ENCODE peak calls at places on chromosome 7, in ten cellular contexts. One of them, this sample, is unnamed.

GRCh38 chr7:153522261-153522660 is 529.9 kb upstream of the DPP6 start:
- DNase-seq in AG04449: no peak
- DNase-seq in GM12864: no peak
- DNase-seq in astrocyte of the cerebellum: no peak
- DNase-seq in astrocyte of the spinal cord: no peak
- DNase-seq in AG04450: no peak
- DNase-seq in left ventricle myocardium inferior: no peak
- DNase-seq in IMR-90: no peak
- DNase-seq in H1: no peak
- DNase-seq in right cardiac atrium: no peak
- DNase-seq in this sample: no peak

GRCh38 chr7:150612925-150613324 is 19.3 kb downstream of the GIMAP6 start:
- DNase-seq in AG04449: no peak
- DNase-seq in GM12864: no peak
- DNase-seq in astrocyte of the cerebellum: no peak
- DNase-seq in astrocyte of the spinal cord: no peak
- DNase-seq in AG04450: no peak
- DNase-seq in left ventricle myocardium inferior: no peak
- DNase-seq in IMR-90: no peak
- DNase-seq in H1: no peak
- DNase-seq in right cardiac atrium: no peak
- DNase-seq in this sample: no peak

GRCh38 chr7:13279854-13280435 is 592.5 kb downstream of the ARL4A start:
- DNase-seq in AG04449: no peak
- DNase-seq in GM12864: no peak
- DNase-seq in astrocyte of the cerebellum: peak; percentile 23
- DNase-seq in astrocyte of the spinal cord: peak; percentile 58
- DNase-seq in AG04450: peak; percentile 3
- DNase-seq in left ventricle myocardium inferior: no peak
- DNase-seq in IMR-90: peak; percentile 10
- DNase-seq in H1: no peak
- DNase-seq in right cardiac atrium: no peak
- DNase-seq in this sample: no peak

GRCh38 chr7:23347682-23348180 is 48.6 kb downstream of the MALSU1 start:
- DNase-seq in AG04449: peak; percentile 60
- DNase-seq in GM12864: no peak
- DNase-seq in astrocyte of the cerebellum: peak; percentile 60
- DNase-seq in astrocyte of the spinal cord: peak; percentile 86
- DNase-seq in AG04450: no peak
- DNase-seq in left ventricle myocardium inferior: no peak
- DNase-seq in IMR-90: peak; percentile 91
- DNase-seq in H1: no peak
- DNase-seq in right cardiac atrium: no peak
- DNase-seq in this sample: peak; percentile 77

GRCh38 chr7:67361150-67361549 is 364.5 kb downstream of the TYW1 start:
- DNase-seq in AG04449: no peak
- DNase-seq in GM12864: no peak
- DNase-seq in astrocyte of the cerebellum: no peak
- DNase-seq in astrocyte of the spinal cord: no peak
- DNase-seq in AG04450: no peak
- DNase-seq in left ventricle myocardium inferior: no peak
- DNase-seq in IMR-90: no peak
- DNase-seq in H1: no peak
- DNase-seq in right cardiac atrium: no peak
- DNase-seq in this sample: no peak

GRCh38 chr7:40641717-40642116 is 506.9 kb downstream of the SUGCT start:
- DNase-seq in AG04449: no peak
- DNase-seq in GM12864: no peak
- DNase-seq in astrocyte of the cerebellum: no peak
- DNase-seq in astrocyte of the spinal cord: no peak
- DNase-seq in AG04450: no peak
- DNase-seq in left ventricle myocardium inferior: no peak
- DNase-seq in IMR-90: no peak
- DNase-seq in H1: no peak
- DNase-seq in right cardiac atrium: no peak
- DNase-seq in this sample: no peak

GRCh38 chr7:82594665-82595064 is 151.1 kb upstream of the CACNA2D1 start:
- DNase-seq in AG04449: no peak
- DNase-seq in GM12864: no peak
- DNase-seq in astrocyte of the cerebellum: no peak
- DNase-seq in astrocyte of the spinal cord: no peak
- DNase-seq in AG04450: no peak
- DNase-seq in left ventricle myocardium inferior: no peak
- DNase-seq in IMR-90: no peak
- DNase-seq in H1: no peak
- DNase-seq in right cardiac atrium: no peak
- DNase-seq in this sample: no peak

GRCh38 chr7:142319970-142320369 is 62.1 kb upstream of the PRSS58 start:
- DNase-seq in AG04449: no peak
- DNase-seq in GM12864: no peak
- DNase-seq in astrocyte of the cerebellum: no peak
- DNase-seq in astrocyte of the spinal cord: no peak
- DNase-seq in AG04450: no peak
- DNase-seq in left ventricle myocardium inferior: no peak
- DNase-seq in IMR-90: no peak
- DNase-seq in H1: no peak
- DNase-seq in right cardiac atrium: no peak
- DNase-seq in this sample: no peak

GRCh38 chr7:79211724-79212123 is 241.7 kb downstream of the MAGI2 start:
- DNase-seq in AG04449: no peak
- DNase-seq in GM12864: no peak
- DNase-seq in astrocyte of the cerebellum: no peak
- DNase-seq in astrocyte of the spinal cord: no peak
- DNase-seq in AG04450: no peak
- DNase-seq in left ventricle myocardium inferior: no peak
- DNase-seq in IMR-90: peak; percentile 26
- DNase-seq in H1: no peak
- DNase-seq in right cardiac atrium: no peak
- DNase-seq in this sample: no peak

GRCh38 chr7:79217468-79217867 is 236.0 kb downstream of the MAGI2 start:
- DNase-seq in AG04449: no peak
- DNase-seq in GM12864: no peak
- DNase-seq in astrocyte of the cerebellum: no peak
- DNase-seq in astrocyte of the spinal cord: peak; percentile 10
- DNase-seq in AG04450: no peak
- DNase-seq in left ventricle myocardium inferior: no peak
- DNase-seq in IMR-90: peak; percentile 58
- DNase-seq in H1: no peak
- DNase-seq in right cardiac atrium: no peak
- DNase-seq in this sample: no peak

GRCh38 chr7:79212334-79212733 is 241.1 kb downstream of the MAGI2 start:
- DNase-seq in AG04449: no peak
- DNase-seq in GM12864: no peak
- DNase-seq in astrocyte of the cerebellum: no peak
- DNase-seq in astrocyte of the spinal cord: no peak
- DNase-seq in AG04450: no peak
- DNase-seq in left ventricle myocardium inferior: no peak
- DNase-seq in IMR-90: no peak
- DNase-seq in H1: no peak
- DNase-seq in right cardiac atrium: no peak
- DNase-seq in this sample: no peak

GRCh38 chr7:79217976-79218626 is 235.4 kb downstream of the MAGI2 start:
- DNase-seq in AG04449: no peak
- DNase-seq in GM12864: no peak
- DNase-seq in astrocyte of the cerebellum: no peak
- DNase-seq in astrocyte of the spinal cord: no peak
- DNase-seq in AG04450: no peak
- DNase-seq in left ventricle myocardium inferior: no peak
- DNase-seq in IMR-90: no peak
- DNase-seq in H1: no peak
- DNase-seq in right cardiac atrium: no peak
- DNase-seq in this sample: no peak

GRCh38 chr7:79216236-79216635 is 237.2 kb downstream of the MAGI2 start:
- DNase-seq in AG04449: no peak
- DNase-seq in GM12864: no peak
- DNase-seq in astrocyte of the cerebellum: no peak
- DNase-seq in astrocyte of the spinal cord: no peak
- DNase-seq in AG04450: no peak
- DNase-seq in left ventricle myocardium inferior: no peak
- DNase-seq in IMR-90: no peak
- DNase-seq in H1: no peak
- DNase-seq in right cardiac atrium: peak; percentile 14
- DNase-seq in this sample: no peak
- H3K4me3 ChIP-seq in AG04449: no peak overlapping the region
- H3K4me3 ChIP-seq in GM12864: no peak overlapping the region
- H3K4me3 ChIP-seq in astrocyte of the cerebellum: no peak overlapping the region
- H3K4me3 ChIP-seq in astrocyte of the spinal cord: no peak overlapping the region
- H3K4me3 ChIP-seq in AG04450: no peak overlapping the region
- H3K4me3 ChIP-seq in left ventricle myocardium inferior: no peak overlapping the region
- H3K4me3 ChIP-seq in IMR-90: no peak overlapping the region
- H3K4me3 ChIP-seq in H1: no peak overlapping the region
- H3K4me3 ChIP-seq in right cardiac atrium: no peak overlapping the region
- H3K4me3 ChIP-seq in this sample: no peak overlapping the region

GRCh38 chr7:159142204-159142603 is 2.5 kb downstream of the VIPR2 start:
- DNase-seq in AG04449: no peak
- DNase-seq in GM12864: no peak
- DNase-seq in astrocyte of the cerebellum: no peak
- DNase-seq in astrocyte of the spinal cord: no peak
- DNase-seq in AG04450: no peak
- DNase-seq in left ventricle myocardium inferior: no peak
- DNase-seq in IMR-90: no peak
- DNase-seq in H1: no peak
- DNase-seq in right cardiac atrium: no peak
- DNase-seq in this sample: no peak

GRCh38 chr7:159144756-159145543 is at the start of gene VIPR2:
- DNase-seq in AG04449: no peak
- DNase-seq in GM12864: no peak
- DNase-seq in astrocyte of the cerebellum: no peak
- DNase-seq in astrocyte of the spinal cord: no peak
- DNase-seq in AG04450: no peak
- DNase-seq in left ventricle myocardium inferior: peak; percentile 50
- DNase-seq in IMR-90: no peak
- DNase-seq in H1: peak; percentile 78
- DNase-seq in right cardiac atrium: peak; percentile 41
- DNase-seq in this sample: no peak

GRCh38 chr7:159145544-159145891 is 851 bp upstream of the VIPR2 start:
- DNase-seq in AG04449: no peak
- DNase-seq in GM12864: no peak
- DNase-seq in astrocyte of the cerebellum: no peak
- DNase-seq in astrocyte of the spinal cord: no peak
- DNase-seq in AG04450: no peak
- DNase-seq in left ventricle myocardium inferior: no peak
- DNase-seq in IMR-90: no peak
- DNase-seq in H1: no peak
- DNase-seq in right cardiac atrium: no peak
- DNase-seq in this sample: no peak

GRCh38 chr7:159142730-159143129 is 1.9 kb downstream of the VIPR2 start:
- DNase-seq in AG04449: no peak
- DNase-seq in GM12864: no peak
- DNase-seq in astrocyte of the cerebellum: no peak
- DNase-seq in astrocyte of the spinal cord: no peak
- DNase-seq in AG04450: no peak
- DNase-seq in left ventricle myocardium inferior: no peak
- DNase-seq in IMR-90: no peak
- DNase-seq in H1: no peak
- DNase-seq in right cardiac atrium: no peak
- DNase-seq in this sample: no peak

DNA sequence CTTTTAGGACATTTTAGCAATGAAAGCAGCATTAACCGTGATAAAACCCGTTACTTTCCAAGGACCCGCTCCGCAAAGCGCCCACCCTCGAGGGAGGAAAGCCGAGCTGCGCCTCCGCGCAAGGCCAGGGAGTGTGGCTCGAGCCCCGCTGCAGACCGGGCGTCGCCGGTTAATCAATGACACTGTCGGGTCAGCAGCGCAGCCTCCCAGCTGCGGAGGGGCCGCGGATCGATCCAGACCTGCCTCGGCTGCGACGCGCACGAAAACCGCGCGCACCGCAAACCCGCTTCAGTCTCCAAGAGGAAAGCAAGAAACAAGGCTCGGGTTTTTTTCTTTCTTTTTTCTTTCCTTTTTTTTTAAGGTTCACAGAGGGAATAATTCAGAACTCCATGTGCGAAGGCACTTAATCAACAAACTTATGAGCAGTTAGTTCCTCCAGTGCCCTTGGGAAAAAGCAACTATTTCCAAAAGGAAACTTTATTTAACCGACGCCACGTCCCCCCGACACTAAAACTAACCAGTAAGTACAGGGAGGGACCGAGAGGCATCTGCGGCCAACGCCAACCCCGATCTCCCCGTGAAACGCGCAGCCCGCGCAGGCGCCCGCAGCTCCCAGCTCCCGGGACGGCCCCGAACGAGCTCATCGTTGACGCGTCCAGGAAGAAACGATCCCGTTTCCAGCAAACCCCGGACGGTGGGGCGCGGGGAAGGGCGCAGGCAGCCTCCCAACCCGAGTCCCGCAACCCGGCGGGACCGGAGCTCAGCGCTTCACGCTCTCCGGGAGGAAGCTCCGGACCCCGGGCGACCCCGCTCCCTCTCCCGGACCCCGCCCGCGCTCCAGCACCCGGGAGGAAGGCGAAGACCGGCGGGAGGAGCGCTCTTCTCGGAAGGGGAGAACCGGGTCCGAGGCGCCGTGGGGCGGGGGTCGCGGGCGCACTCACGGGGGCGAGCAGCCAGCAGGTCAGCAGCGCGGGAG is 599 bp downstream of the VIPR2 start:
- DNase-seq in AG04449: no peak
- DNase-seq in GM12864: no peak
- DNase-seq in astrocyte of the cerebellum: no peak
- DNase-seq in astrocyte of the spinal cord: peak; percentile 5
- DNase-seq in AG04450: no peak
- DNase-seq in left ventricle myocardium inferior: peak; percentile 55
- DNase-seq in IMR-90: no peak
- DNase-seq in H1: peak; percentile 74
- DNase-seq in right cardiac atrium: peak; percentile 56
- DNase-seq in this sample: no peak
- H3K4me3 ChIP-seq in AG04449: no peak overlapping the region
- H3K4me3 ChIP-seq in GM12864: no peak overlapping the region
- H3K4me3 ChIP-seq in astrocyte of the cerebellum: no peak overlapping the region
- H3K4me3 ChIP-seq in astrocyte of the spinal cord: no peak overlapping the region
- H3K4me3 ChIP-seq in AG04450: no peak overlapping the region
- H3K4me3 ChIP-seq in left ventricle myocardium inferior: peak overlapping the region; percentile 85
- H3K4me3 ChIP-seq in IMR-90: no peak overlapping the region
- H3K4me3 ChIP-seq in H1: peak overlapping the region; percentile 66
- H3K4me3 ChIP-seq in right cardiac atrium: peak overlapping the region; percentile 79
- H3K4me3 ChIP-seq in this sample: no peak overlapping the region

GRCh38 chr7:139071683-139072082 is 35.8 kb upstream of the ZC3HAV1L start:
- DNase-seq in AG04449: no peak
- DNase-seq in GM12864: no peak
- DNase-seq in astrocyte of the cerebellum: no peak
- DNase-seq in astrocyte of the spinal cord: no peak
- DNase-seq in AG04450: no peak
- DNase-seq in left ventricle myocardium inferior: no peak
- DNase-seq in IMR-90: no peak
- DNase-seq in H1: no peak
- DNase-seq in right cardiac atrium: no peak
- DNase-seq in this sample: no peak

GRCh38 chr7:139061416-139061815 is 25.6 kb upstream of the ZC3HAV1L start:
- DNase-seq in AG04449: no peak
- DNase-seq in GM12864: no peak
- DNase-seq in astrocyte of the cerebellum: no peak
- DNase-seq in astrocyte of the spinal cord: no peak
- DNase-seq in AG04450: no peak
- DNase-seq in left ventricle myocardium inferior: no peak
- DNase-seq in IMR-90: peak; percentile 22
- DNase-seq in H1: no peak
- DNase-seq in right cardiac atrium: no peak
- DNase-seq in this sample: no peak

GRCh38 chr7:139065323-139065722 is 29.5 kb upstream of the ZC3HAV1L start:
- DNase-seq in AG04449: no peak
- DNase-seq in GM12864: no peak
- DNase-seq in astrocyte of the cerebellum: no peak
- DNase-seq in astrocyte of the spinal cord: no peak
- DNase-seq in AG04450: peak; percentile 6
- DNase-seq in left ventricle myocardium inferior: no peak
- DNase-seq in IMR-90: peak; percentile 32
- DNase-seq in H1: no peak
- DNase-seq in right cardiac atrium: no peak
- DNase-seq in this sample: no peak

GRCh38 chr7:139068543-139069399 is 32.9 kb upstream of the ZC3HAV1L start:
- DNase-seq in AG04449: no peak
- DNase-seq in GM12864: no peak
- DNase-seq in astrocyte of the cerebellum: no peak
- DNase-seq in astrocyte of the spinal cord: no peak
- DNase-seq in AG04450: no peak
- DNase-seq in left ventricle myocardium inferior: no peak
- DNase-seq in IMR-90: no peak
- DNase-seq in H1: no peak
- DNase-seq in right cardiac atrium: no peak
- DNase-seq in this sample: no peak

DNA sequence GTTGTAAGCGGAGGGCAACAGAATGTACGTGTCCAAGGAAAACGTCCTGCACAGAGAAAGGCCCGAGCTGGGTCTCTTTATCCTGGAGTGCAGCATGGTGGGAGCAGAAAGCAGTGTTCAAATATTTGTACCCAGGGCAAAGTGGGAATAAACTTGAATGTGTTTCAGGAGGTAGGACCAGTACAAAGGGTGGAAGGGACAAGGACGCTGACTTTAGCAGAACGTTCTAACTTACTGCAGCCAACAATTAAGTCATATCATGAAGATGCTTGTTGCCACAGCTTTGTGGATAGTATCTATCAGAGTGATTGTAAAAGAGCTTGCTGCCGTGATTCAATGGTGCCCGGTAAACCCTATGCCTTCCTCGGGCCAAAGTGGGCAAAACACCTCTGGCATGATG is 30.5 kb upstream of the ZC3HAV1L start:
- DNase-seq in AG04449: no peak
- DNase-seq in GM12864: no peak
- DNase-seq in astrocyte of the cerebellum: no peak
- DNase-seq in astrocyte of the spinal cord: no peak
- DNase-seq in AG04450: no peak
- DNase-seq in left ventricle myocardium inferior: no peak
- DNase-seq in IMR-90: no peak
- DNase-seq in H1: no peak
- DNase-seq in right cardiac atrium: no peak
- DNase-seq in this sample: no peak
- H3K4me3 ChIP-seq in AG04449: no peak overlapping the region
- H3K4me3 ChIP-seq in GM12864: no peak overlapping the region
- H3K4me3 ChIP-seq in astrocyte of the cerebellum: no peak overlapping the region
- H3K4me3 ChIP-seq in astrocyte of the spinal cord: no peak overlapping the region
- H3K4me3 ChIP-seq in AG04450: no peak overlapping the region
- H3K4me3 ChIP-seq in left ventricle myocardium inferior: no peak overlapping the region
- H3K4me3 ChIP-seq in IMR-90: no peak overlapping the region
- H3K4me3 ChIP-seq in H1: no peak overlapping the region
- H3K4me3 ChIP-seq in right cardiac atrium: no peak overlapping the region
- H3K4me3 ChIP-seq in this sample: no peak overlapping the region

GRCh38 chr7:137953043-137953691 is 48.7 kb downstream of the CREB3L2 start:
- DNase-seq in AG04449: no peak
- DNase-seq in GM12864: no peak
- DNase-seq in astrocyte of the cerebellum: peak; percentile 68
- DNase-seq in astrocyte of the spinal cord: peak; percentile 86
- DNase-seq in AG04450: peak; percentile 93
- DNase-seq in left ventricle myocardium inferior: no peak
- DNase-seq in IMR-90: peak; percentile 98
- DNase-seq in H1: no peak
- DNase-seq in right cardiac atrium: no peak
- DNase-seq in this sample: peak; percentile 99

GRCh38 chr7:137954614-137955013 is 47.3 kb downstream of the CREB3L2 start:
- DNase-seq in AG04449: no peak
- DNase-seq in GM12864: no peak
- DNase-seq in astrocyte of the cerebellum: no peak
- DNase-seq in astrocyte of the spinal cord: peak; percentile 46
- DNase-seq in AG04450: no peak
- DNase-seq in left ventricle myocardium inferior: no peak
- DNase-seq in IMR-90: peak; percentile 42
- DNase-seq in H1: no peak
- DNase-seq in right cardiac atrium: no peak
- DNase-seq in this sample: no peak

GRCh38 chr7:137952406-137952805 is 49.5 kb downstream of the CREB3L2 start:
- DNase-seq in AG04449: no peak
- DNase-seq in GM12864: no peak
- DNase-seq in astrocyte of the cerebellum: no peak
- DNase-seq in astrocyte of the spinal cord: no peak
- DNase-seq in AG04450: no peak
- DNase-seq in left ventricle myocardium inferior: no peak
- DNase-seq in IMR-90: no peak
- DNase-seq in H1: no peak
- DNase-seq in right cardiac atrium: no peak
- DNase-seq in this sample: no peak

GRCh38 chr7:137951700-137952099 is 50.2 kb downstream of the CREB3L2 start:
- DNase-seq in AG04449: no peak
- DNase-seq in GM12864: no peak
- DNase-seq in astrocyte of the cerebellum: no peak
- DNase-seq in astrocyte of the spinal cord: no peak
- DNase-seq in AG04450: no peak
- DNase-seq in left ventricle myocardium inferior: no peak
- DNase-seq in IMR-90: no peak
- DNase-seq in H1: no peak
- DNase-seq in right cardiac atrium: no peak
- DNase-seq in this sample: no peak

DNA sequence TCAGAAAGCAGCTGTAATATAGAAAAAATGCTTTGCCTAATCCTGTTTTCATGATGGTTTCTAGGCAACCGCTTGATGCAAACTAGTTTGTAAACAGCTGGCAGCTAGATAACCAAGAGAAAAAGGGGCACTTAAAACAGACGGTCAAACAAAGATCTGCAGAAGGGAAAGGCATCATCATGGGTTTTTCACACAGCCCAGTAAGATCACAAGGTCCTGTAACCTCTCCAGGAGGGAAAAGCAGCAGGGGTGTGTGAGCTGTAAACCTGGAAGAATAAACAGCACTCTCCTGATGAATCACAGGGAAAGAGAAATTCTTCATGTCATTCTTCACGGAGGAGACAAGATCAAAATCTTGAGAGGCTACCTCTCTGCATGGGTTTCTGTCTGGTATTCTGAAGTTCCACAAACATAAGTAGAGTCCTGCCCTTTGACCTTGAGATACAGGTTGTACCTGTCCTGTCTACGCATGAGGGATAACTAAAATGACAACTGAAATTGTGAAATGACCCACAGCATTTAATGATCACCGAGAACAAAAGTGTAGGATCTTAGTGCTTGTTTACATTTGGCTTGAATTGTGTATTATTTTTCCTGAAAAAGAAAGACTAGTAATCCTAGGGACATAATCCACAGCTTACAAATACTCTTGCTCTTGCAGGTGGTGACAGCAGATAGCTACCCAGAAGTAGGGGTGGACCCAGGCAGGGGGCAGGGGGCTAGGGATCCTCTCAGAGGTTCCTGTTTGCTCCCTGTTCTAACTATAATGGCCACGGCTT is 48.0 kb downstream of the CREB3L2 start:
- DNase-seq in AG04449: no peak
- DNase-seq in GM12864: no peak
- DNase-seq in astrocyte of the cerebellum: peak; percentile 75
- DNase-seq in astrocyte of the spinal cord: peak; percentile 89
- DNase-seq in AG04450: no peak
- DNase-seq in left ventricle myocardium inferior: no peak
- DNase-seq in IMR-90: peak; percentile 84
- DNase-seq in H1: no peak
- DNase-seq in right cardiac atrium: no peak
- DNase-seq in this sample: peak; percentile 90
- H3K4me3 ChIP-seq in AG04449: no peak overlapping the region
- H3K4me3 ChIP-seq in GM12864: no peak overlapping the region
- H3K4me3 ChIP-seq in astrocyte of the cerebellum: no peak overlapping the region
- H3K4me3 ChIP-seq in astrocyte of the spinal cord: no peak overlapping the region
- H3K4me3 ChIP-seq in AG04450: peak overlapping the region; percentile 8
- H3K4me3 ChIP-seq in left ventricle myocardium inferior: no peak overlapping the region
- H3K4me3 ChIP-seq in IMR-90: no peak overlapping the region
- H3K4me3 ChIP-seq in H1: no peak overlapping the region
- H3K4me3 ChIP-seq in right cardiac atrium: no peak overlapping the region
- H3K4me3 ChIP-seq in this sample: peak overlapping the region; percentile 19

This sample was measured in retinal pigment epithelial cell.